ENCODE peak calls at places on chromosomes 13 and 19, in five cellular contexts. J is A549, B is GM23338, V is PC-9, K is SJSA1. Q is an unnamed sample. For H3K4me1, the result is how much of the 10 kb centered on the place peaks cover.

GRCh38 chr13:113548171-113548641 is 36.3 kb upstream of the TFDP1 start:
- DNase-seq in J (no peak), B (no peak), V (no peak), K (peak), Q (no peak)

GRCh38 chr13:101916108-101916757 is 463.8 kb downstream of the ITGBL1 start:
- DNase-seq in J (peak), B (peak), V (no peak), K (no peak), Q (peak)

GRCh38 chr19:5977222-5977784 is 637 bp downstream of the RANBP3 start:
- DNase-seq in J (no peak), B (no peak), V (no peak), K (no peak), Q (no peak)

GRCh38 chr19:49696115-49696514 is 5.2 kb downstream of the CPT1C start:
- DNase-seq in J (no peak), B (no peak), V (no peak), K (no peak), Q (no peak)

GRCh38 chr19:12639901-12640613 is 26.5 kb downstream of the MAN2B1 start:
- DNase-seq in J (no peak), B (peak), V (peak), K (peak), Q (peak)

GRCh38 chr19:2567580-2567979 is 91.7 kb downstream of the GADD45B start:
- DNase-seq in J (no peak), B (no peak), V (no peak), K (no peak), Q (no peak)

GRCh38 chr13:60572003-60572792 is 175.2 kb downstream of the TDRD3 start:
- DNase-seq in J (no peak), B (peak), V (peak), K (no peak), Q (peak)

GRCh38 chr19:1288528-1289394 is 3.1 kb downstream of the EFNA2 start:
- DNase-seq in J (no peak), B (no peak), V (no peak), K (no peak), Q (no peak)

GRCh38 chr13:104043184-104043583 is 977.0 kb upstream of the SLC10A2 start:
- DNase-seq in J (no peak), B (no peak), V (no peak), K (no peak), Q (no peak)

GRCh38 chr13:30373727-30374126 is 48.6 kb upstream of the UBE2L5 start:
- DNase-seq in J (no peak), B (no peak), V (no peak), K (no peak), Q (no peak)

GRCh38 chr13:72284791-72285190 is 417.8 kb upstream of the DACH1 start:
- DNase-seq in J (no peak), B (no peak), V (no peak), K (no peak), Q (no peak)

GRCh38 chr13:110645750-110646149 is 30.4 kb downstream of the NAXD start:
- DNase-seq in J (no peak), B (no peak), V (no peak), K (peak), Q (no peak)

GRCh38 chr13:110642291-110642981 is 27.1 kb downstream of the NAXD start:
- DNase-seq in J (no peak), B (no peak), V (no peak), K (peak), Q (no peak)

GRCh38 chr13:110644892-110645521 is 29.7 kb downstream of the NAXD start:
- DNase-seq in J (no peak), B (peak), V (no peak), K (peak), Q (peak)

GRCh38 chr13:110643324-110643723 is 28.0 kb downstream of the NAXD start:
- DNase-seq in J (no peak), B (no peak), V (no peak), K (peak), Q (no peak)

GRCh38 chr13:110643768-110644421 is 28.6 kb downstream of the NAXD start:
- DNase-seq in J (no peak), B (no peak), V (no peak), K (no peak), Q (no peak)
- H3K4me1 ChIP-seq in J (under half), B (under half), V (under half), K (under half), Q (under half)

GRCh38 chr13:105552078-105552477 is 983.4 kb downstream of the EFNB2 start:
- DNase-seq in J (no peak), B (no peak), V (no peak), K (no peak), Q (peak)
- H3K27ac ChIP-seq in J (no peak), B (no peak), V (no peak), K (no peak), Q (no peak)

GRCh38 chr19:38303517-38304351 is at the start of gene C19orf33:
- DNase-seq in J (peak), B (peak), V (peak), K (no peak), Q (no peak)
- H3K4me3 ChIP-seq in J (peak), B (peak), V (peak), K (no peak), Q (no peak)

DNA sequence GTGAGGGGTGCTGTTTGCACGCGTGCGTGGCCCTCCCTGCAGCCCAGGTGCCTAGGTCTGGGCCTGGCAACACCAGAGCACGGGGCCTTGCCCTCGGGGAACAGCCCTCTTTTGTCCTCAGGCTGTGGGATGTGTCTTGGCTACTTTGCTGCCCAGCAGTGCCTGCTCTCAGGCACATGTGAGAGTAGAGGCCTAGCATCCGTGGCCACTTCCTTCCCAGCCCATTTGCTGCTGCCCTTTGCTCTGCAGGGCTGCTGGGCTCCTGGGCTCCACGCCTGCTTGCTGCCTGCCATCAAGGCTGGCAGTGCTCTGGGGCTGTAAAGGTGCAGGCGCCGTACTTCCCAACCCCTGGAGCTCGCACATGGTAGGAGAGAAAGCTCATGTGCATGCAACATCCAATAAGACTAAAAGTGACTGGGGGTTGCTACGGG is 46.6 kb downstream of the CAPN12 start:
- DNase-seq in J (no peak), B (no peak), V (no peak), K (no peak), Q (no peak)
- H3K4me1 ChIP-seq in J (half or more), B (under half), V (under half), K (under half), Q (under half)

DNA sequence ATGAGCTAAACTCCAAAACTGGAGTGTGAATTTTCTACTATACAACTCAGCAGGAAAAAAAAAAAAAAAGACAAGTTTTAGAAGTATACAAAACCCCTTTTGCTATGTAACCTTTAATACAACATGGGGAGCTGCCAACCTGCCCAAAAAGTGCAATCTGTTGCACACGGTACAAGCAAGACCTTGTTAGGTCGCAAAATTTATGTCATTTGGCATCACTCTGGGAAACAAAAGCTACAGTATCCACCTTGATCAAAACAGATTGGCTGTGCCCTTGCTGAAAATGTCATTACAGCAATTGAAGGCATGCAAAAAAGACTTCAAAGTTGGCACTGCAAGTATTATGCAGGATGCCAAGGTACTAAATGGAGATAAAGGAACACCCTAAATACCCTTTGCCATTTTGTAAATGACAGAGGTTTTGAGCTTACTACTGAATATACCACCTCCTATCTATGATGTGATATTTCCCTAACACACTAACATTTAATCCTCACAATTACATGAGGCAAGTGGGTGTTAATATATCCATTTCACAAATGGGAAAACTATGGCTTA is 150.1 kb downstream of the TBC1D4 start:
- DNase-seq in J (no peak), B (no peak), V (no peak), K (no peak), Q (no peak)
- H3K27ac ChIP-seq in J (no peak), B (no peak), V (no peak), K (no peak), Q (no peak)

GRCh38 chr19:7863157-7863970 is 10.8 kb downstream of the PRR36 start:
- DNase-seq in J (no peak), B (peak), V (no peak), K (no peak), Q (no peak)
- H3K4me3 ChIP-seq in J (no peak), B (peak), V (no peak), K (no peak), Q (no peak)

GRCh38 chr13:94389544-94390351 is 89.7 kb downstream of the DCT start:
- DNase-seq in J (no peak), B (no peak), V (no peak), K (no peak), Q (peak)
- H3K4me1 ChIP-seq in J (under half), B (under half), V (under half), K (under half), Q (under half)

GRCh38 chr13:110024646-110024980 is 238.2 kb upstream of the IRS2 start:
- DNase-seq in J (no peak), B (no peak), V (no peak), K (no peak), Q (no peak)
- H3K27ac ChIP-seq in J (no peak), B (no peak), V (no peak), K (peak), Q (no peak)

GRCh38 chr19:54190503-54190941 is 586 bp upstream of the TSEN34 start:
- DNase-seq in J (peak), B (peak), V (peak), K (peak), Q (peak)

GRCh38 chr19:54191671-54192453 is 754 bp downstream of the TSEN34 start:
- DNase-seq in J (no peak), B (no peak), V (peak), K (no peak), Q (no peak)

GRCh38 chr19:54192972-54193371 is 1.9 kb downstream of the TSEN34 start:
- DNase-seq in J (no peak), B (no peak), V (no peak), K (no peak), Q (no peak)

GRCh38 chr19:54189668-54190502 is 505 bp upstream of the MBOAT7 start:
- DNase-seq in J (peak), B (peak), V (peak), K (peak), Q (peak)

DNA sequence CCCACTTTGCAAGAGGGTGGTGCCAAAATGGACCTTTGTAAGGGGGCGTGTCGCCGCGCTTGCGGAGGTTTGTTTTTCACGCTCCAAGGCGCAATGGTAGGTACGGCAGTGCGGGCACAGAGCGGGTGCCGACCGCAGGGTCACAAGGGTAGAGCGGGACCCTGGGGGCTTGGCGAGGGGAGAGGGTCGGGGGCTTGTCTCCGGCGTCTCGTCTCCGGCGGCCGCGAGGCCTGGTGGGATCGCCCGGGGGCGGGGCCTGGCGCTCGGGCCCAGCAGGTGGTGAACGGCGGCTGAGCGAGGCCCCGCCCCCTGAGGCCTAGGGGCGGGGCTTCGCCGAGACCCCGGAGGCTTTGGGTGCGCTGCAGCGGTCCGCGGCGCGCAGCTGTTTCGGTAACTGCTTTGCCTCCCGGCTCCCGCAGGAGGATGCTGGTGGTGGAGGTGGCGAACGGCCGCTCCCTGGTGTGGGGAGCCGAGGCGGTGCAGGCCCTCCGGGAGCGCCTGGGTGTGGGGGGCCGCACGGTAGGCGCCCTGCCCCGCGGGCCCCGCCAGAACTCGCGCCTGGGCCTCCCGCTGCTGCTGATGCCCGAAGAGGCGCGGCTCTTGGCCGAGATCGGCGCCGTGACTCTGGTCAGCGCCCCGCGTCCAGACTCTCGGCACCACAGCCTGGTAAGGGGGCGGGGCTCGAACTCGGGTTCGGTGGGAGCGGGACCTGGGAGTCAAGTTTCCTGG is at the start of gene TSEN34:
- DNase-seq in J (no peak), B (peak), V (no peak), K (peak), Q (peak)
- H3K4me3 ChIP-seq in J (peak), B (peak), V (peak), K (peak), Q (peak)

Q was measured in A673.